ENCODE peak calls at places on chromosomes 3 and 15, in seven cellular contexts. R is nucleus accumbens, S is HTR-8/SVneo, F is H4, W is GM23248, B is brain microvascular endothelial cell, N is M059J. C is an unnamed sample.

GRCh38 chr3:149576071-149576564 is 81.7 kb downstream of the WWTR1 start:
- DNase-seq in R (no peak), S (peak; percentile 79), W (peak; percentile 97), B (peak; percentile 92), F (peak; percentile 99), N (peak; percentile 100), C (peak; percentile 53)

GRCh38 chr15:41872166-41872747 is 21.6 kb downstream of the SPTBN5 start:
- DNase-seq in W (no peak), S (no peak), N (no peak), B (no peak), F (no peak), R (no peak), C (no peak)

GRCh38 chr3:188123170-188123920 is 30.6 kb upstream of the LPP start:
- DNase-seq in S (no peak), B (no peak), W (peak; percentile 42), F (no peak), N (no peak), R (no peak), C (no peak)

GRCh38 chr3:194204036-194204792 is 68.3 kb downstream of the HES1 start:
- DNase-seq in N (peak; percentile 25), B (no peak), W (no peak), R (no peak), S (no peak), F (no peak), C (no peak)

GRCh38 chr3:72997421-72997961 is 880 bp downstream of the PPP4R2 start:
- DNase-seq in N (peak; percentile 51), R (no peak), B (peak; percentile 49), F (peak; percentile 40), W (peak; percentile 81), S (peak; percentile 33), C (peak; percentile 51)

GRCh38 chr3:133925960-133926735 is 30.5 kb upstream of the RAB6B start:
- DNase-seq in R (no peak), W (no peak), B (no peak), S (no peak), F (no peak), N (no peak), C (no peak)

GRCh38 chr15:77633913-77634265 is 1.2 kb upstream of the LINGO1 start:
- DNase-seq in B (no peak), W (no peak), N (no peak), R (no peak), S (no peak), F (no peak), C (no peak)

GRCh38 chr3:174938102-174938501 is 79.0 kb downstream of the NAALADL2 start:
- DNase-seq in F (no peak), B (no peak), N (no peak), S (no peak), W (no peak), R (no peak), C (no peak)

GRCh38 chr3:153246805-153247204 is 84.8 kb downstream of the RAP2B start:
- DNase-seq in W (peak; percentile 87), R (no peak), F (peak; percentile 70), S (no peak), B (no peak), N (peak; percentile 87), C (peak; percentile 61)

GRCh38 chr3:9866639-9867038 is 13.4 kb downstream of the CIDEC start:
- DNase-seq in F (no peak), B (no peak), W (no peak), N (no peak), R (no peak), S (no peak), C (no peak)

GRCh38 chr3:111326144-111326995 is 215.6 kb upstream of the CD96 start:
- DNase-seq in S (no peak), F (no peak), R (no peak), W (peak; percentile 89), N (peak; percentile 81), B (no peak), C (no peak)

GRCh38 chr15:91660174-91660649 is 193.3 kb upstream of the SLCO3A1 start:
- DNase-seq in F (no peak), N (no peak), R (no peak), S (no peak), B (no peak), W (no peak), C (no peak)

GRCh38 chr15:87633471-87633870 is 623.1 kb downstream of the NTRK3 start:
- DNase-seq in R (no peak), N (no peak), F (no peak), B (no peak), W (no peak), S (no peak), C (no peak)

GRCh38 chr3:170007031-170007663 is 30.6 kb upstream of the GPR160 start:
- DNase-seq in B (peak; percentile 49), W (peak; percentile 45), N (peak; percentile 47), R (no peak), F (peak; percentile 41), S (no peak), C (peak; percentile 30)

GRCh38 chr15:74235962-74236361 is at the start of gene CCDC33:
- DNase-seq in B (no peak), W (no peak), F (no peak), R (no peak), N (no peak), S (no peak), C (no peak)

GRCh38 chr3:20573175-20573574 is 387.2 kb upstream of the SGO1 start:
- DNase-seq in N (peak; percentile 50), S (no peak), F (no peak), R (no peak), B (peak; percentile 87), W (peak; percentile 37), C (no peak)

C was measured in AG08396.